ENCODE peak calls at places on chromosomes 4 and X, in ten cellular contexts. One of them, this sample, is unnamed.

GRCh38 chr4:7808752-7809151 is 130.9 kb downstream of the AFAP1 start:
- DNase-seq in NCI-H1105: no peak
- DNase-seq in Kasumi-1: no peak
- DNase-seq in stimulated activated CD4-positive, alpha-beta T cell treated with anti-CD3 and anti-CD28 coated beads, Interleukin-2, amount 100 ng/mL, for 48 hours: no peak
- DNase-seq in SK-N-DZ: no peak
- DNase-seq in ACHN: no peak
- DNase-seq in activated T-cell treated with anti-CD3 and anti-CD28 coated beads for 24 hours: no peak
- DNase-seq in AG08395: no peak
- DNase-seq in NCI-H1092 treated with DMSO at 0.1 percent for 48 hours: no peak
- DNase-seq in cardiac muscle cell: no peak
- DNase-seq in this sample: no peak

GRCh38 chr4:128825226-128825625 is 15.7 kb downstream of the JADE1 start:
- DNase-seq in SK-N-DZ: no peak
- DNase-seq in AG08395: no peak
- DNase-seq in ACHN: no peak
- DNase-seq in activated T-cell treated with anti-CD3 and anti-CD28 coated beads for 24 hours: no peak
- DNase-seq in NCI-H1105: no peak
- DNase-seq in NCI-H1092 treated with DMSO at 0.1 percent for 48 hours: no peak
- DNase-seq in stimulated activated CD4-positive, alpha-beta T cell treated with anti-CD3 and anti-CD28 coated beads, Interleukin-2, amount 100 ng/mL, for 48 hours: no peak
- DNase-seq in cardiac muscle cell: no peak
- DNase-seq in Kasumi-1: no peak
- DNase-seq in this sample: no peak

GRCh38 chr4:39514888-39515401 is 12.3 kb downstream of the UGDH start:
- DNase-seq in ACHN: peak
- DNase-seq in NCI-H1092 treated with DMSO at 0.1 percent for 48 hours: no peak
- DNase-seq in cardiac muscle cell: no peak
- DNase-seq in activated T-cell treated with anti-CD3 and anti-CD28 coated beads for 24 hours: no peak
- DNase-seq in AG08395: no peak
- DNase-seq in stimulated activated CD4-positive, alpha-beta T cell treated with anti-CD3 and anti-CD28 coated beads, Interleukin-2, amount 100 ng/mL, for 48 hours: no peak
- DNase-seq in NCI-H1105: no peak
- DNase-seq in Kasumi-1: no peak
- DNase-seq in SK-N-DZ: no peak
- DNase-seq in this sample: no peak

GRCh38 chrX:37353646-37354045 is 4.5 kb downstream of the PRRG1 start:
- DNase-seq in AG08395: no peak
- DNase-seq in cardiac muscle cell: no peak
- DNase-seq in NCI-H1105: no peak
- DNase-seq in stimulated activated CD4-positive, alpha-beta T cell treated with anti-CD3 and anti-CD28 coated beads, Interleukin-2, amount 100 ng/mL, for 48 hours: no peak
- DNase-seq in Kasumi-1: no peak
- DNase-seq in SK-N-DZ: no peak
- DNase-seq in activated T-cell treated with anti-CD3 and anti-CD28 coated beads for 24 hours: no peak
- DNase-seq in ACHN: no peak
- DNase-seq in NCI-H1092 treated with DMSO at 0.1 percent for 48 hours: no peak
- DNase-seq in this sample: no peak

GRCh38 chr4:142416711-142417275 is 429.3 kb downstream of the INPP4B start:
- DNase-seq in ACHN: no peak
- DNase-seq in cardiac muscle cell: no peak
- DNase-seq in stimulated activated CD4-positive, alpha-beta T cell treated with anti-CD3 and anti-CD28 coated beads, Interleukin-2, amount 100 ng/mL, for 48 hours: no peak
- DNase-seq in Kasumi-1: no peak
- DNase-seq in activated T-cell treated with anti-CD3 and anti-CD28 coated beads for 24 hours: no peak
- DNase-seq in NCI-H1092 treated with DMSO at 0.1 percent for 48 hours: no peak
- DNase-seq in AG08395: no peak
- DNase-seq in NCI-H1105: no peak
- DNase-seq in SK-N-DZ: no peak
- DNase-seq in this sample: no peak

GRCh38 chr4:94798808-94799207 is 41.1 kb downstream of the BMPR1B start:
- DNase-seq in activated T-cell treated with anti-CD3 and anti-CD28 coated beads for 24 hours: no peak
- DNase-seq in stimulated activated CD4-positive, alpha-beta T cell treated with anti-CD3 and anti-CD28 coated beads, Interleukin-2, amount 100 ng/mL, for 48 hours: no peak
- DNase-seq in AG08395: no peak
- DNase-seq in SK-N-DZ: no peak
- DNase-seq in ACHN: no peak
- DNase-seq in NCI-H1105: no peak
- DNase-seq in Kasumi-1: no peak
- DNase-seq in NCI-H1092 treated with DMSO at 0.1 percent for 48 hours: no peak
- DNase-seq in cardiac muscle cell: no peak
- DNase-seq in this sample: no peak

GRCh38 chrX:105282077-105282476 is 61.6 kb upstream of the TEX13A start:
- DNase-seq in activated T-cell treated with anti-CD3 and anti-CD28 coated beads for 24 hours: no peak
- DNase-seq in SK-N-DZ: no peak
- DNase-seq in stimulated activated CD4-positive, alpha-beta T cell treated with anti-CD3 and anti-CD28 coated beads, Interleukin-2, amount 100 ng/mL, for 48 hours: no peak
- DNase-seq in Kasumi-1: no peak
- DNase-seq in NCI-H1092 treated with DMSO at 0.1 percent for 48 hours: no peak
- DNase-seq in AG08395: no peak
- DNase-seq in ACHN: no peak
- DNase-seq in cardiac muscle cell: no peak
- DNase-seq in NCI-H1105: no peak
- DNase-seq in this sample: no peak

GRCh38 chrX:12372111-12372510 is 233.8 kb downstream of the FRMPD4 start:
- DNase-seq in stimulated activated CD4-positive, alpha-beta T cell treated with anti-CD3 and anti-CD28 coated beads, Interleukin-2, amount 100 ng/mL, for 48 hours: no peak
- DNase-seq in activated T-cell treated with anti-CD3 and anti-CD28 coated beads for 24 hours: no peak
- DNase-seq in cardiac muscle cell: no peak
- DNase-seq in NCI-H1105: no peak
- DNase-seq in AG08395: peak
- DNase-seq in NCI-H1092 treated with DMSO at 0.1 percent for 48 hours: no peak
- DNase-seq in ACHN: no peak
- DNase-seq in Kasumi-1: no peak
- DNase-seq in SK-N-DZ: no peak
- DNase-seq in this sample: no peak

GRCh38 chr4:100983426-100983825 is 363.9 kb downstream of the PPP3CA start:
- DNase-seq in Kasumi-1: no peak
- DNase-seq in SK-N-DZ: no peak
- DNase-seq in NCI-H1092 treated with DMSO at 0.1 percent for 48 hours: no peak
- DNase-seq in stimulated activated CD4-positive, alpha-beta T cell treated with anti-CD3 and anti-CD28 coated beads, Interleukin-2, amount 100 ng/mL, for 48 hours: no peak
- DNase-seq in cardiac muscle cell: no peak
- DNase-seq in NCI-H1105: no peak
- DNase-seq in AG08395: peak
- DNase-seq in activated T-cell treated with anti-CD3 and anti-CD28 coated beads for 24 hours: no peak
- DNase-seq in ACHN: no peak
- DNase-seq in this sample: no peak